ENCODE peak calls at places on chromosomes 7 and 10, in six cellular contexts. One of them, this sample, is unnamed.
A peak's percentile ranks its signal among the peaks of the same experiment; 100 is the strongest.

GRCh38 chr7:133486-133885 is 58.9 kb upstream of the FAM20C start:
- DNase-seq in choroid plexus epithelial cell: peak; percentile 20
- DNase-seq in CD8-positive, alpha-beta T cell: no peak
- DNase-seq in activated CD8-positive, alpha-beta T cell treated with anti-CD3 and anti-CD28 coated beads for 36 hours: no peak
- DNase-seq in fibroblast of the aortic adventitia: no peak
- DNase-seq in psoas muscle: no peak
- DNase-seq in this sample: no peak

GRCh38 chr10:46224414-46224682 is 62.4 kb upstream of the ANTXRL start:
- DNase-seq in psoas muscle: no peak
- DNase-seq in CD8-positive, alpha-beta T cell: no peak
- DNase-seq in activated CD8-positive, alpha-beta T cell treated with anti-CD3 and anti-CD28 coated beads for 36 hours: no peak
- DNase-seq in choroid plexus epithelial cell: no peak
- DNase-seq in fibroblast of the aortic adventitia: no peak
- DNase-seq in this sample: no peak

GRCh38 chr10:24465124-24465874 is 256.4 kb downstream of the KIAA1217 start:
- DNase-seq in fibroblast of the aortic adventitia: peak; percentile 82
- DNase-seq in choroid plexus epithelial cell: peak; percentile 88
- DNase-seq in psoas muscle: no peak
- DNase-seq in CD8-positive, alpha-beta T cell: no peak
- DNase-seq in activated CD8-positive, alpha-beta T cell treated with anti-CD3 and anti-CD28 coated beads for 36 hours: no peak
- DNase-seq in this sample: no peak

GRCh38 chr7:25804154-25804553 is 347.8 kb upstream of the NFE2L3 start:
- DNase-seq in choroid plexus epithelial cell: no peak
- DNase-seq in CD8-positive, alpha-beta T cell: no peak
- DNase-seq in psoas muscle: no peak
- DNase-seq in fibroblast of the aortic adventitia: no peak
- DNase-seq in activated CD8-positive, alpha-beta T cell treated with anti-CD3 and anti-CD28 coated beads for 36 hours: no peak
- DNase-seq in this sample: no peak

GRCh38 chr7:295155-296154 is 5.5 kb downstream of the FOXL3 start:
- DNase-seq in psoas muscle: no peak
- DNase-seq in fibroblast of the aortic adventitia: no peak
- DNase-seq in choroid plexus epithelial cell: no peak
- DNase-seq in CD8-positive, alpha-beta T cell: no peak
- DNase-seq in activated CD8-positive, alpha-beta T cell treated with anti-CD3 and anti-CD28 coated beads for 36 hours: no peak
- DNase-seq in this sample: no peak

GRCh38 chr10:83917519-83918506 is 221.5 kb upstream of the GHITM start:
- DNase-seq in CD8-positive, alpha-beta T cell: no peak
- DNase-seq in psoas muscle: peak; percentile 53
- DNase-seq in fibroblast of the aortic adventitia: no peak
- DNase-seq in choroid plexus epithelial cell: no peak
- DNase-seq in activated CD8-positive, alpha-beta T cell treated with anti-CD3 and anti-CD28 coated beads for 36 hours: peak; percentile 16
- DNase-seq in this sample: peak; percentile 41

GRCh38 chr10:86389441-86390193 is 23.0 kb upstream of the GRID1 start:
- DNase-seq in CD8-positive, alpha-beta T cell: no peak
- DNase-seq in psoas muscle: no peak
- DNase-seq in fibroblast of the aortic adventitia: peak; percentile 19
- DNase-seq in activated CD8-positive, alpha-beta T cell treated with anti-CD3 and anti-CD28 coated beads for 36 hours: peak; percentile 43
- DNase-seq in choroid plexus epithelial cell: peak; percentile 41
- DNase-seq in this sample: peak; percentile 85

GRCh38 chr7:119175916-119176627 is 951.6 kb downstream of the ANKRD7 start:
- DNase-seq in psoas muscle: no peak
- DNase-seq in choroid plexus epithelial cell: peak; percentile 80
- DNase-seq in CD8-positive, alpha-beta T cell: no peak
- DNase-seq in fibroblast of the aortic adventitia: peak; percentile 46
- DNase-seq in activated CD8-positive, alpha-beta T cell treated with anti-CD3 and anti-CD28 coated beads for 36 hours: peak; percentile 36
- DNase-seq in this sample: peak; percentile 15

GRCh38 chr10:71522438-71523144 is 125.9 kb downstream of the CDH23 start:
- DNase-seq in fibroblast of the aortic adventitia: no peak
- DNase-seq in psoas muscle: no peak
- DNase-seq in choroid plexus epithelial cell: no peak
- DNase-seq in CD8-positive, alpha-beta T cell: no peak
- DNase-seq in activated CD8-positive, alpha-beta T cell treated with anti-CD3 and anti-CD28 coated beads for 36 hours: no peak
- DNase-seq in this sample: no peak

GRCh38 chr10:46052057-46052790 is 6.2 kb upstream of the MSMB start:
- DNase-seq in CD8-positive, alpha-beta T cell: no peak
- DNase-seq in choroid plexus epithelial cell: no peak
- DNase-seq in fibroblast of the aortic adventitia: no peak
- DNase-seq in psoas muscle: no peak
- DNase-seq in activated CD8-positive, alpha-beta T cell treated with anti-CD3 and anti-CD28 coated beads for 36 hours: no peak
- DNase-seq in this sample: no peak

GRCh38 chr7:1232103-1232466 is 587 bp upstream of the UNCX start:
- DNase-seq in psoas muscle: no peak
- DNase-seq in choroid plexus epithelial cell: no peak
- DNase-seq in CD8-positive, alpha-beta T cell: no peak
- DNase-seq in activated CD8-positive, alpha-beta T cell treated with anti-CD3 and anti-CD28 coated beads for 36 hours: no peak
- DNase-seq in fibroblast of the aortic adventitia: no peak
- DNase-seq in this sample: no peak

GRCh38 chr7:150824379-150825177 is 24.0 kb downstream of the TMEM176A start:
- DNase-seq in psoas muscle: no peak
- DNase-seq in activated CD8-positive, alpha-beta T cell treated with anti-CD3 and anti-CD28 coated beads for 36 hours: no peak
- DNase-seq in fibroblast of the aortic adventitia: no peak
- DNase-seq in CD8-positive, alpha-beta T cell: no peak
- DNase-seq in choroid plexus epithelial cell: no peak
- DNase-seq in this sample: no peak

GRCh38 chr10:100889546-100889945 is 23.2 kb upstream of the SLF2 start:
- DNase-seq in psoas muscle: no peak
- DNase-seq in activated CD8-positive, alpha-beta T cell treated with anti-CD3 and anti-CD28 coated beads for 36 hours: no peak
- DNase-seq in choroid plexus epithelial cell: no peak
- DNase-seq in CD8-positive, alpha-beta T cell: no peak
- DNase-seq in fibroblast of the aortic adventitia: no peak
- DNase-seq in this sample: no peak

GRCh38 chr10:122477436-122477835 is 16.1 kb downstream of the HTRA1 start:
- DNase-seq in psoas muscle: no peak
- DNase-seq in choroid plexus epithelial cell: no peak
- DNase-seq in CD8-positive, alpha-beta T cell: no peak
- DNase-seq in activated CD8-positive, alpha-beta T cell treated with anti-CD3 and anti-CD28 coated beads for 36 hours: no peak
- DNase-seq in fibroblast of the aortic adventitia: no peak
- DNase-seq in this sample: no peak

GRCh38 chr10:58963101-58963534 is 213.3 kb upstream of the PHYHIPL start:
- DNase-seq in choroid plexus epithelial cell: no peak
- DNase-seq in fibroblast of the aortic adventitia: no peak
- DNase-seq in activated CD8-positive, alpha-beta T cell treated with anti-CD3 and anti-CD28 coated beads for 36 hours: peak; percentile 1
- DNase-seq in CD8-positive, alpha-beta T cell: no peak
- DNase-seq in psoas muscle: no peak
- DNase-seq in this sample: no peak

GRCh38 chr7:157407512-157408257 is 70.9 kb downstream of the DNAJB6 start:
- DNase-seq in fibroblast of the aortic adventitia: no peak
- DNase-seq in activated CD8-positive, alpha-beta T cell treated with anti-CD3 and anti-CD28 coated beads for 36 hours: no peak
- DNase-seq in CD8-positive, alpha-beta T cell: no peak
- DNase-seq in choroid plexus epithelial cell: no peak
- DNase-seq in psoas muscle: no peak
- DNase-seq in this sample: no peak

GRCh38 chr7:157405501-157405900 is 68.7 kb downstream of the DNAJB6 start:
- DNase-seq in CD8-positive, alpha-beta T cell: no peak
- DNase-seq in choroid plexus epithelial cell: no peak
- DNase-seq in fibroblast of the aortic adventitia: no peak
- DNase-seq in activated CD8-positive, alpha-beta T cell treated with anti-CD3 and anti-CD28 coated beads for 36 hours: no peak
- DNase-seq in psoas muscle: no peak
- DNase-seq in this sample: no peak

GRCh38 chr7:157406971-157407370 is 70.2 kb downstream of the DNAJB6 start:
- DNase-seq in choroid plexus epithelial cell: no peak
- DNase-seq in activated CD8-positive, alpha-beta T cell treated with anti-CD3 and anti-CD28 coated beads for 36 hours: no peak
- DNase-seq in CD8-positive, alpha-beta T cell: no peak
- DNase-seq in psoas muscle: no peak
- DNase-seq in fibroblast of the aortic adventitia: no peak
- DNase-seq in this sample: no peak

GRCh38 chr7:157404845-157405481 is 68.2 kb downstream of the DNAJB6 start:
- DNase-seq in choroid plexus epithelial cell: peak; percentile 89
- DNase-seq in psoas muscle: no peak
- DNase-seq in fibroblast of the aortic adventitia: peak; percentile 91
- DNase-seq in CD8-positive, alpha-beta T cell: no peak
- DNase-seq in activated CD8-positive, alpha-beta T cell treated with anti-CD3 and anti-CD28 coated beads for 36 hours: peak; percentile 62
- DNase-seq in this sample: no peak

DNA sequence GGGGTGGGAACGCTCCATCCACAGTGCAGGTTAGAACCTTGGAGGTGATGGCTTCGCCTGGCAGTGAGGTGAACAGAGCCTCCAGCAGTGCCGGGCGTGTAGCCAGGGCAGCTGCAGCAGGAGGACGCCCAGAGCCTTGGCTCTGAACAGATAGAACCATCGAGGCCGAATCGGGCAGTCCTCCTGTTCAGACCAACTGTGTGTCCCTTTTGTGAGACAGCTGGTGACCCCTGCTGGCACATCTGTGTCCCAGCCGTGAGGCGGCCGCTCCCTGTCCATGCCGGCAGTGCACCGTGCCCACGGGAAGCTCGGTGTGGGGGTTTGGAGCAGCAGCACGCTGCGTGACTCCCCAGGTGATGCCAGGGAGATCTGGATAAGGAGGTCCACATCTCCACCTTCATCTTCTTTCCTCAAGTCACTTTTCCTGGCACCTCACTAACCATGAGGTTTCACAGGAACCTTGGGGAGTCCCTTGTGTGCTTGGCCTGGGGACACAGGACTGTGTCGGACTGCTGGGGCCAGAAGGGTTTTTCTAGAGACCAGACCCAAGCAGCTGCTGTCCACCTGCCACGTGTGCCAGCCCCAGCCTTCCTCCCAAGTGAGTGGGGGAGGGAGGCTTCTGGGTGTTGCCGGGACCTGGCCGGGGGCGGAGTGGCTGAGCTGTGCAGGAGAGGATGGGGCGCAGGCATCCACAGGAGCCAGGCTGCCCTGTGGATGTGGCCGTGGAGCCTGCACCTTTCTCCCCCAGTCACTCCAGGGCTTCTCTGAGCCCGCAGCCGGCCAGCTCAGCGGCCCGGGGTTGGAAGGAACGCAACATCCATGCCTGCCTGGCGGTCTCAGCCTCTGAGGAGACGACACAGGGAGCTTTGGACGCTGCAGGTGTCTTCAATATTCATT is 69.4 kb downstream of the DNAJB6 start:
- DNase-seq in CD8-positive, alpha-beta T cell: no peak
- DNase-seq in activated CD8-positive, alpha-beta T cell treated with anti-CD3 and anti-CD28 coated beads for 36 hours: no peak
- DNase-seq in choroid plexus epithelial cell: peak; percentile 26
- DNase-seq in psoas muscle: peak; percentile 86
- DNase-seq in fibroblast of the aortic adventitia: no peak
- DNase-seq in this sample: no peak
- TF ChIP-seq CTCF in CD8-positive, alpha-beta T cell: no peak
- TF ChIP-seq CTCF in activated CD8-positive, alpha-beta T cell treated with anti-CD3 and anti-CD28 coated beads for 36 hours: no peak
- TF ChIP-seq CTCF in choroid plexus epithelial cell: peak; percentile 14
- TF ChIP-seq CTCF in psoas muscle: peak; percentile 39
- TF ChIP-seq CTCF in fibroblast of the aortic adventitia: no peak
- TF ChIP-seq CTCF in this sample: no peak

GRCh38 chr7:54981913-54982312 is 36.9 kb upstream of the EGFR start:
- DNase-seq in CD8-positive, alpha-beta T cell: no peak
- DNase-seq in fibroblast of the aortic adventitia: no peak
- DNase-seq in psoas muscle: no peak
- DNase-seq in choroid plexus epithelial cell: no peak
- DNase-seq in activated CD8-positive, alpha-beta T cell treated with anti-CD3 and anti-CD28 coated beads for 36 hours: no peak
- DNase-seq in this sample: no peak

GRCh38 chr7:54988516-54988915 is 30.3 kb upstream of the EGFR start:
- DNase-seq in psoas muscle: no peak
- DNase-seq in choroid plexus epithelial cell: no peak
- DNase-seq in fibroblast of the aortic adventitia: no peak
- DNase-seq in CD8-positive, alpha-beta T cell: no peak
- DNase-seq in activated CD8-positive, alpha-beta T cell treated with anti-CD3 and anti-CD28 coated beads for 36 hours: no peak
- DNase-seq in this sample: no peak

GRCh38 chr7:54986716-54987115 is 32.1 kb upstream of the EGFR start:
- DNase-seq in choroid plexus epithelial cell: no peak
- DNase-seq in fibroblast of the aortic adventitia: no peak
- DNase-seq in CD8-positive, alpha-beta T cell: no peak
- DNase-seq in psoas muscle: no peak
- DNase-seq in activated CD8-positive, alpha-beta T cell treated with anti-CD3 and anti-CD28 coated beads for 36 hours: no peak
- DNase-seq in this sample: no peak

GRCh38 chr7:54987772-54988171 is 31.0 kb upstream of the EGFR start:
- DNase-seq in choroid plexus epithelial cell: no peak
- DNase-seq in fibroblast of the aortic adventitia: no peak
- DNase-seq in activated CD8-positive, alpha-beta T cell treated with anti-CD3 and anti-CD28 coated beads for 36 hours: no peak
- DNase-seq in psoas muscle: no peak
- DNase-seq in CD8-positive, alpha-beta T cell: no peak
- DNase-seq in this sample: no peak

DNA sequence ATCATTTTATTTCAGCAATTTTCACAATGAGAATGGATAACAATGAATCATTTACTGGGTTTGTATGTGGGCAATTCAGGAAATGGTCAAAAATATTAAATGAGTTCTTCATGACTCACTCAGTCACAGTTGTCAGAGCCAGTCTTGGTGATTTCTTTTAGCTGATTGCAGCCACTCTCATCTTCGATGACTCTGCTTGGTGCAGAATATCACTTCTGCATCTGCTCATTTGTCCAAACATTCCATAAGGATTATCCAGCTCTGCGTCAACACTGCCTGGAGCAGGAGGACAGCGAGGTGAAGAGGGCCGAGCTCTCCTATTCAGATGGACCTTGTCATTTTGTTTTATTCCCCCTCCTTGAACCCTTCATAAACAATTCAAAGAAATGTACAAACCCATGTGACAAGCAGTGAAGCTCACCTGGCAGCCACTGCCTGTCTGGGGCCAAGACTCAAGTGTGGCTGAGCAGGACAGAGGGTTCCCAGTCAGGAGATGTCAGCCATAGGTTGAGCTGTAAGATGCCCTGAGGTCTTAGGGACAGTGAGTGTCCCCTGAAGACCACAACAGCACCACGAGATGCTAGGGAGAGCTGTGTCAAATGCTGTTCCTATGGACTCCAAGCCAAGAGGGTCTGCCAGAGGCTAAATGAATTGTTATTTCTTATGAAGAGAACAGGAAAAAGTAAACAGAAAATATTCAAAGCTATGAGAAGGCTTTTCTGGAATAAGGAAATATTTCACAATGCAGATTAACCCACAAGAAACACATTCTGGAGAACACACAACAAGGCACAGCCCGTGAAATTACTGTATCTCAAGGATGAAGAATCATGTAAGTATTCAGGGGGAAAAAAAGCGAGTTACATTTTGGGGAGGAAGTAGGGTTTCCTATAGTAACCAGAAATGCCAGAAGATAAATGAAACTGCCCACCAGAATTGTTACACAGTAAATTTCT is 33.1 kb upstream of the EGFR start:
- DNase-seq in CD8-positive, alpha-beta T cell: no peak
- DNase-seq in psoas muscle: no peak
- DNase-seq in choroid plexus epithelial cell: peak; percentile 21
- DNase-seq in activated CD8-positive, alpha-beta T cell treated with anti-CD3 and anti-CD28 coated beads for 36 hours: no peak
- DNase-seq in fibroblast of the aortic adventitia: peak; percentile 69
- DNase-seq in this sample: no peak
- TF ChIP-seq CTCF in CD8-positive, alpha-beta T cell: no peak
- TF ChIP-seq CTCF in psoas muscle: no peak
- TF ChIP-seq CTCF in choroid plexus epithelial cell: no peak
- TF ChIP-seq CTCF in activated CD8-positive, alpha-beta T cell treated with anti-CD3 and anti-CD28 coated beads for 36 hours: no peak
- TF ChIP-seq CTCF in fibroblast of the aortic adventitia: no peak
- TF ChIP-seq CTCF in this sample: no peak

GRCh38 chr7:79268730-79269129 is 184.7 kb downstream of the MAGI2 start:
- DNase-seq in activated CD8-positive, alpha-beta T cell treated with anti-CD3 and anti-CD28 coated beads for 36 hours: no peak
- DNase-seq in fibroblast of the aortic adventitia: no peak
- DNase-seq in CD8-positive, alpha-beta T cell: no peak
- DNase-seq in choroid plexus epithelial cell: no peak
- DNase-seq in psoas muscle: no peak
- DNase-seq in this sample: no peak
- TF ChIP-seq CTCF in activated CD8-positive, alpha-beta T cell treated with anti-CD3 and anti-CD28 coated beads for 36 hours: no peak
- TF ChIP-seq CTCF in fibroblast of the aortic adventitia: no peak
- TF ChIP-seq CTCF in CD8-positive, alpha-beta T cell: no peak
- TF ChIP-seq CTCF in choroid plexus epithelial cell: no peak
- TF ChIP-seq CTCF in psoas muscle: no peak
- TF ChIP-seq CTCF in this sample: no peak

DNA sequence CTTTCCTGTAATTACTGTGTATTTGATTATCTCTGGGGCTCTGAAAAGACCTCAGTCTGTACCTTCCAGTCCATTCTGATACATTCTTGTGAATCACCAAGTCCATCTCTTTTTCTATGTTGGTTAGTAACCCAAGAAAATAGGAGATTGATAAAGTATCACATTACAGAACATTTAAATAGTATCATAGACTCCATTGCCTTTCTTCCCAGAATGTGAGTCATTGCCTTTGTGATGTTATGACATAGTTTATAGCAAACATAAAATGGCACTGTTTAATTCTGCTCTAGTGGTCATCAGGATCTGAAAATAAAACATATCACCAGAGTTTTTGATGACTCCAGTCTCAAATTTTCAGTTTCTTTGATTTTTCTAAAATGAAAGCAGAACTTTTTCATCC is 78.4 kb downstream of the NRG3 start:
- DNase-seq in choroid plexus epithelial cell: peak; percentile 61
- DNase-seq in fibroblast of the aortic adventitia: no peak
- DNase-seq in activated CD8-positive, alpha-beta T cell treated with anti-CD3 and anti-CD28 coated beads for 36 hours: no peak
- DNase-seq in CD8-positive, alpha-beta T cell: no peak
- DNase-seq in psoas muscle: no peak
- DNase-seq in this sample: no peak
- TF ChIP-seq CTCF in choroid plexus epithelial cell: no peak
- TF ChIP-seq CTCF in fibroblast of the aortic adventitia: no peak
- TF ChIP-seq CTCF in activated CD8-positive, alpha-beta T cell treated with anti-CD3 and anti-CD28 coated beads for 36 hours: no peak
- TF ChIP-seq CTCF in CD8-positive, alpha-beta T cell: no peak
- TF ChIP-seq CTCF in psoas muscle: no peak
- TF ChIP-seq CTCF in this sample: no peak

This sample was measured in GM10248.